ENCODE peak calls at places on chromosomes 13 and 19, in eight cellular contexts. O is HS-27A, M is GM03348, R is amniotic stem cell, I is skeletal muscle cell, E is fibroblast of lung, Z is left cardiac atrium, A is uterus. X is an unnamed sample.

GRCh38 chr19:1855040-1855827 is 7.0 kb upstream of the REXO1 start:
- DNase-seq in O (no peak), M (peak; percentile 98), R (peak; percentile 60), I (peak; percentile 54), E (peak; percentile 65), Z (peak; percentile 93), A (peak; percentile 57), X (peak; percentile 59)

GRCh38 chr19:1307755-1308303 is 22.2 kb downstream of the EFNA2 start:
- DNase-seq in O (no peak), M (no peak), R (no peak), I (no peak), E (no peak), Z (no peak), A (no peak), X (no peak)

GRCh38 chr13:24900507-24900906 is 136.5 kb downstream of the RNF17 start:
- DNase-seq in O (no peak), M (no peak), R (no peak), I (no peak), E (no peak), Z (no peak), A (no peak), X (no peak)

GRCh38 chr19:46181386-46181774 is 33.3 kb downstream of the IGFL2 start:
- DNase-seq in O (no peak), M (no peak), R (no peak), I (peak; percentile 16), E (peak; percentile 78), Z (no peak), A (no peak), X (no peak)

GRCh38 chr19:4061178-4061682 is 5.5 kb downstream of the ZBTB7A start:
- DNase-seq in O (no peak), M (peak; percentile 78), R (no peak), I (no peak), E (no peak), Z (peak; percentile 87), A (peak; percentile 84), X (no peak)

GRCh38 chr19:10430505-10431253 is 10.3 kb downstream of the PDE4A start:
- DNase-seq in O (no peak), M (peak; percentile 95), R (no peak), I (no peak), E (peak; percentile 45), Z (peak; percentile 80), A (peak; percentile 51), X (no peak)

GRCh38 chr13:27578121-27579030 is 42.0 kb downstream of the LNX2 start:
- DNase-seq in O (no peak), M (peak; percentile 17), R (peak; percentile 17), I (peak; percentile 21), E (peak; percentile 17), Z (no peak), A (no peak), X (no peak)

GRCh38 chr19:18223860-18224524 is 2.2 kb downstream of the PDE4C start:
- DNase-seq in O (no peak), M (no peak), R (no peak), I (no peak), E (no peak), Z (peak; percentile 50), A (peak; percentile 29), X (no peak)

GRCh38 chr19:7533281-7533819 is 2.2 kb upstream of the PNPLA6 start:
- DNase-seq in O (no peak), M (peak; percentile 94), R (no peak), I (no peak), E (peak; percentile 41), Z (peak; percentile 86), A (peak; percentile 82), X (no peak)

X was measured in HFF-Myc.